ENCODE peak calls at places on chromosomes 12 and 14, in five cellular contexts. One of them, this sample, is unnamed.

GRCh38 chr12:122333142-122334087 is 67.1 kb upstream of the VPS33A start:
- DNase-seq in uterus: peak; percentile 56
- DNase-seq in adipocyte: no peak
- DNase-seq in fibroblast of villous mesenchyme: peak; percentile 60
- DNase-seq in trophoblast cell: no peak
- DNase-seq in this sample: peak; percentile 31

GRCh38 chr12:90951418-90952110 is 3.4 kb downstream of the CCER1 start:
- DNase-seq in uterus: no peak
- DNase-seq in adipocyte: no peak
- DNase-seq in trophoblast cell: no peak
- DNase-seq in fibroblast of villous mesenchyme: no peak
- DNase-seq in this sample: no peak

GRCh38 chr12:905273-906076 is 44.0 kb downstream of the RAD52 start:
- DNase-seq in trophoblast cell: no peak
- DNase-seq in uterus: no peak
- DNase-seq in adipocyte: no peak
- DNase-seq in fibroblast of villous mesenchyme: no peak
- DNase-seq in this sample: no peak

GRCh38 chr12:45268672-45269406 is 52.9 kb downstream of the ANO6 start:
- DNase-seq in trophoblast cell: peak; percentile 59
- DNase-seq in uterus: peak; percentile 76
- DNase-seq in adipocyte: peak; percentile 86
- DNase-seq in fibroblast of villous mesenchyme: peak; percentile 91
- DNase-seq in this sample: peak; percentile 94

GRCh38 chr12:16021666-16022065 is 110.5 kb downstream of the DERA start:
- DNase-seq in fibroblast of villous mesenchyme: no peak
- DNase-seq in trophoblast cell: no peak
- DNase-seq in uterus: no peak
- DNase-seq in adipocyte: no peak
- DNase-seq in this sample: no peak

GRCh38 chr12:29608581-29608980 is 111.1 kb upstream of the OVCH1 start:
- DNase-seq in adipocyte: no peak
- DNase-seq in uterus: no peak
- DNase-seq in trophoblast cell: no peak
- DNase-seq in fibroblast of villous mesenchyme: no peak
- DNase-seq in this sample: peak; percentile 19

GRCh38 chr14:66511849-66512248 is 3.9 kb downstream of the GPHN start:
- DNase-seq in adipocyte: no peak
- DNase-seq in uterus: no peak
- DNase-seq in trophoblast cell: no peak
- DNase-seq in fibroblast of villous mesenchyme: no peak
- DNase-seq in this sample: no peak

GRCh38 chr12:95177201-95177768 is 40.0 kb downstream of the FGD6 start:
- DNase-seq in trophoblast cell: no peak
- DNase-seq in fibroblast of villous mesenchyme: no peak
- DNase-seq in uterus: no peak
- DNase-seq in adipocyte: no peak
- DNase-seq in this sample: no peak

GRCh38 chr12:115070313-115070712 is 386.3 kb upstream of the TBX3 start:
- DNase-seq in uterus: no peak
- DNase-seq in fibroblast of villous mesenchyme: no peak
- DNase-seq in trophoblast cell: no peak
- DNase-seq in adipocyte: no peak
- DNase-seq in this sample: no peak

GRCh38 chr14:61780125-61780524 is 17.9 kb downstream of the SNAPC1 start:
- DNase-seq in uterus: no peak
- DNase-seq in trophoblast cell: no peak
- DNase-seq in fibroblast of villous mesenchyme: no peak
- DNase-seq in adipocyte: no peak
- DNase-seq in this sample: no peak

GRCh38 chr12:71755146-71755892 is 656 bp downstream of the RAB21 start:
- DNase-seq in fibroblast of villous mesenchyme: peak; percentile 75
- DNase-seq in adipocyte: peak; percentile 72
- DNase-seq in trophoblast cell: peak; percentile 80
- DNase-seq in uterus: peak; percentile 30
- DNase-seq in this sample: peak; percentile 64

GRCh38 chr12:128752386-128752785 is 71.4 kb downstream of the SLC15A4 start:
- DNase-seq in uterus: no peak
- DNase-seq in fibroblast of villous mesenchyme: no peak
- DNase-seq in adipocyte: no peak
- DNase-seq in trophoblast cell: no peak
- DNase-seq in this sample: no peak

GRCh38 chr12:18895946-18896345 is 158.0 kb downstream of the CAPZA3 start:
- DNase-seq in uterus: no peak
- DNase-seq in adipocyte: no peak
- DNase-seq in fibroblast of villous mesenchyme: peak; percentile 13
- DNase-seq in trophoblast cell: no peak
- DNase-seq in this sample: no peak

GRCh38 chr12:56866493-56866892 is 67.7 kb downstream of the SDR9C7 start:
- DNase-seq in fibroblast of villous mesenchyme: no peak
- DNase-seq in adipocyte: no peak
- DNase-seq in trophoblast cell: no peak
- DNase-seq in uterus: no peak
- DNase-seq in this sample: no peak

GRCh38 chr14:51337520-51337919 is 97.5 kb downstream of the TMX1 start:
- DNase-seq in adipocyte: no peak
- DNase-seq in uterus: no peak
- DNase-seq in trophoblast cell: no peak
- DNase-seq in fibroblast of villous mesenchyme: no peak
- DNase-seq in this sample: no peak

GRCh38 chr12:9868271-9868815 is 811 bp downstream of the CLEC2B start:
- DNase-seq in uterus: no peak
- DNase-seq in trophoblast cell: no peak
- DNase-seq in fibroblast of villous mesenchyme: peak; percentile 43
- DNase-seq in adipocyte: no peak
- DNase-seq in this sample: no peak

GRCh38 chr12:9388379-9388778 is 180.2 kb upstream of the PZP start:
- DNase-seq in fibroblast of villous mesenchyme: no peak
- DNase-seq in uterus: no peak
- DNase-seq in trophoblast cell: no peak
- DNase-seq in adipocyte: no peak
- DNase-seq in this sample: no peak

GRCh38 chr12:30308010-30308717 is 387.5 kb downstream of the IPO8 start:
- DNase-seq in fibroblast of villous mesenchyme: no peak
- DNase-seq in uterus: no peak
- DNase-seq in adipocyte: no peak
- DNase-seq in trophoblast cell: peak; percentile 27
- DNase-seq in this sample: no peak

GRCh38 chr14:44404021-44404420 is 103.1 kb downstream of the FSCB start:
- DNase-seq in trophoblast cell: no peak
- DNase-seq in fibroblast of villous mesenchyme: no peak
- DNase-seq in uterus: no peak
- DNase-seq in adipocyte: no peak
- DNase-seq in this sample: peak; percentile 33

GRCh38 chr14:44995196-44995595 is 33.2 kb downstream of the TOGARAM1 start:
- DNase-seq in trophoblast cell: no peak
- DNase-seq in adipocyte: no peak
- DNase-seq in uterus: no peak
- DNase-seq in fibroblast of villous mesenchyme: no peak
- DNase-seq in this sample: no peak

GRCh38 chr14:98293527-98293926 is 978.5 kb downstream of the BCL11B start:
- DNase-seq in uterus: no peak
- DNase-seq in adipocyte: no peak
- DNase-seq in trophoblast cell: no peak
- DNase-seq in fibroblast of villous mesenchyme: no peak
- DNase-seq in this sample: no peak

GRCh38 chr14:35079742-35080141 is 33.7 kb downstream of the FAM177A1 start:
- DNase-seq in uterus: no peak
- DNase-seq in adipocyte: no peak
- DNase-seq in fibroblast of villous mesenchyme: peak; percentile 11
- DNase-seq in trophoblast cell: no peak
- DNase-seq in this sample: peak; percentile 8

GRCh38 chr12:63787306-63787705 is 7.6 kb downstream of the RXYLT1 start:
- DNase-seq in uterus: no peak
- DNase-seq in trophoblast cell: peak; percentile 10
- DNase-seq in fibroblast of villous mesenchyme: no peak
- DNase-seq in adipocyte: peak; percentile 51
- DNase-seq in this sample: no peak

GRCh38 chr14:98924046-98924445 is 348.0 kb downstream of the BCL11B start:
- DNase-seq in uterus: no peak
- DNase-seq in trophoblast cell: no peak
- DNase-seq in fibroblast of villous mesenchyme: no peak
- DNase-seq in adipocyte: no peak
- DNase-seq in this sample: no peak

GRCh38 chr12:112852127-112852526 is 54.6 kb upstream of the OAS1 start:
- DNase-seq in uterus: no peak
- DNase-seq in adipocyte: no peak
- DNase-seq in trophoblast cell: no peak
- DNase-seq in fibroblast of villous mesenchyme: no peak
- DNase-seq in this sample: no peak

GRCh38 chr12:87383705-87384104 is 645.5 kb downstream of the C12orf50 start:
- DNase-seq in uterus: no peak
- DNase-seq in fibroblast of villous mesenchyme: no peak
- DNase-seq in trophoblast cell: peak; percentile 64
- DNase-seq in adipocyte: no peak
- DNase-seq in this sample: peak; percentile 17

GRCh38 chr12:76890407-76891143 is 11.8 kb upstream of the CSRP2 start:
- DNase-seq in trophoblast cell: no peak
- DNase-seq in uterus: no peak
- DNase-seq in fibroblast of villous mesenchyme: no peak
- DNase-seq in adipocyte: no peak
- DNase-seq in this sample: no peak

GRCh38 chr14:54773171-54774006 is 129.2 kb downstream of the GCH1 start:
- DNase-seq in trophoblast cell: peak; percentile 100
- DNase-seq in adipocyte: peak; percentile 98
- DNase-seq in fibroblast of villous mesenchyme: peak; percentile 100
- DNase-seq in uterus: peak; percentile 90
- DNase-seq in this sample: peak; percentile 100

DNA sequence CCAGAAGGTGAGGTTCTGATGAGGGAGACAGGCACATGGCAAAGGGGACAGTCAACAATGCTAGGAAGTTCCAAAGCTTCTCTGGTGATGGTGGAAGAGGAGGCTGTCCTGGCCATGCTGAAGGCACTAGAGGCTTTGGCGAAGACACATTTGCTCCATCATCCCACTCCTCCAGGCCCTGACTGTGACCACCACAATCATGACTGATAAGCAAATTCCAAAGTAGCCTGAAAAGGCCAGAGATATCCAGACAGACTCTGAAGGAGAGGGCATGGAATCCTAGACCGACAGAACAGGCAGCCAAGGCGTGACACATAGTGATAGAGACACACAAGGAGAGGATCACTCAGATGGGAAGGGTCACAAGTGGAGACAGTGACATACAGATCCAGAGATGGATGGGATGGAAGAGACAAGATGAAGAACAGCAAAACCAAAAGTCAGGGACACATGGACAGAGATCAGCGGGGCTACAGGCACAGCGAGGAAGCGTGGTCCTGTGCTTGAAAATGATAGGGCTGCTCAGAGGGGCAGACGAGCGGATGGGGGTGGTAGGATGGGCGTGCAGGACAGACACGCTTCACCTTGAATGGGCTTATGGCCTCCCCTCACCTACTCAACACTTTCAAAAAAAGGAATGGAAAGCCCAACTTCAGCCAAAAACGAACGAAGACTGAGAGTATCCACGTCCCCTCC is 1.3 kb downstream of the ZFHX2 start:
- DNase-seq in uterus: no peak
- DNase-seq in adipocyte: no peak
- DNase-seq in trophoblast cell: no peak
- DNase-seq in fibroblast of villous mesenchyme: no peak
- DNase-seq in this sample: no peak
- H3K4me3 ChIP-seq in uterus: peak overlapping the region; percentile 39
- H3K4me3 ChIP-seq in adipocyte: peak overlapping the region; percentile 86
- H3K4me3 ChIP-seq in trophoblast cell: peak overlapping the region; percentile 76
- H3K4me3 ChIP-seq in fibroblast of villous mesenchyme: peak overlapping the region; percentile 62
- H3K4me3 ChIP-seq in this sample: peak overlapping the region; percentile 58

DNA sequence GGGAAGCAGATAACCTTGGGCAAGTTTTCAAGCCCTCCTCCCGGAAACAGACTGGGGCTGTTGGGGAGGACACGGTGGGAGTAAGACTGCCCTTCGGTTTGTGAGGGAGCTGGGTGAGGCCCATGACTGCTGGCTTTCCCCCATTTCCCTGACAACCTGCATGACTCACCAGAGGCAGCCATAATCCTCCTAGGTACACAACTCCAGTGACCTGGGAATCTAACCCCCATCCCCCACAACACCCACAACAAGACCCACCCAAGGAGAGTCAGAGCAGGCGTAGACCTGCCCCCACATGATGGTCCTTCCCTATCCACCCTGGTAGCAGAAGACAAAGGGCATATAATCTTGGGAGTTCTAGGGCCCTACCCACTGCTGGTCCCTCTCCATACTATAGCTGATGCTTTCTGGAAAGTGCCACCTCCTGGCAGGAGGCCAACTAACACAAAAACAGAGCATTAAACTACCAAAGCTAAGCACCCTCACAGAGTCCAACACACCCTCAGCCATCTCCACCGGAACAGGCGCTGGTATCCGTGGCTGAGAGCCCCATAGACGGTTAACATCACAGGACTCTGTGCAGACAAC is 14.8 kb downstream of the DDX24 start:
- DNase-seq in fibroblast of villous mesenchyme: no peak
- DNase-seq in adipocyte: no peak
- DNase-seq in trophoblast cell: no peak
- DNase-seq in uterus: no peak
- DNase-seq in this sample: no peak
- H3K4me3 ChIP-seq in fibroblast of villous mesenchyme: no peak overlapping the region
- H3K4me3 ChIP-seq in adipocyte: no peak overlapping the region
- H3K4me3 ChIP-seq in trophoblast cell: no peak overlapping the region
- H3K4me3 ChIP-seq in uterus: no peak overlapping the region
- H3K4me3 ChIP-seq in this sample: no peak overlapping the region

GRCh38 chr12:120247621-120248030 is 17.9 kb downstream of the PXN start:
- DNase-seq in uterus: no peak
- DNase-seq in fibroblast of villous mesenchyme: peak; percentile 89
- DNase-seq in adipocyte: peak; percentile 67
- DNase-seq in trophoblast cell: peak; percentile 90
- DNase-seq in this sample: peak; percentile 51
- H3K4me3 ChIP-seq in uterus: no peak overlapping the region
- H3K4me3 ChIP-seq in fibroblast of villous mesenchyme: no peak overlapping the region
- H3K4me3 ChIP-seq in adipocyte: peak overlapping the region; percentile 53
- H3K4me3 ChIP-seq in trophoblast cell: no peak overlapping the region
- H3K4me3 ChIP-seq in this sample: no peak overlapping the region

DNA sequence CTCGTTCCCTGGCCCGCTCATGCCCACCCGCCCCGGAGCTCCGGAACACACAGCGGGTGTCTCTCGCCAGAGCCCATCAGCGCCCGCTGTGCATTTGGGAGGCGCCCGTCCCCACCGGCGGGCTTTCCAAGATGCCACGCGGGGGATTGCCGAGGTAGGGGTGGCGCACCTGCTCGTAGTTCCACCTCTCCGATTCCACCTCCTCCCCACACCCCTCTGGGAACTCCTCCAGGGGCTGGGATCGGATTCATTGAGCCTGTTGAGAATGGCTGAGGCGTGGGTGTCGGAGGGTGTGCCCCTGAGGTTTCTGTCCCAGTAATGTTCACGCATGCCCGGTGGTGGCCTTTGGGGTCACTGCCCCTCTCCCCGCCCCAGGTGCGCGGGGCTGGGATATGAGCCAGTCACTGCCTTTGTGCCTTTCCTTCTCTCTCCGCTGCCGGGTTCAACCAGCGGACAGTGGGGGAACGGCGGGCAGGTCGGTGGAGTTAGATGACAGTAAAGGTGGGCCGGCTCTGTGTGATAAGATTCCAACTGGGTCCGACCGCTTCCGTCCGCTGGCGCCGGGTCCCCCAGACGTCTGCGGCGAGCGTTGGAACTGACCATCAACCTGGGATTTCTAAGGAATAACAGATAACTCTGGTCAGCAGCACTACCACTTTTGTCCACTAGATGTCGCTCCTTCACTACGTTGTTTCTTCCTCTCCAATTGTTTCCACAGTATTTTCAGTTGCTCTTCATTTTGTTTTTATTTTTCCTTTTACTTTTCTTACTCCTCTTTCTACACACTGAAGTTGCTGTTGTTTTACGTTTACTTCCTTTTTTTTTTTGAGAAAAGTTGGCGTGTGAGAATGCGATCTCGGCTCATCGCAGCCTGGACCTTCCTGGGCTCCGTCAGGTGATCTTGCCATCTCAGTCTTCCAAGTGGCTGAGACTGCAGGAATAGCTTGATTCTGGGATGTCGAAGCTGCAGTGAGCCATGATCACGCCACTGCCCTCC is 178.1 kb upstream of the ALG10B start:
- DNase-seq in trophoblast cell: peak; percentile 94
- DNase-seq in adipocyte: peak; percentile 87
- DNase-seq in uterus: peak; percentile 59
- DNase-seq in fibroblast of villous mesenchyme: peak; percentile 56
- DNase-seq in this sample: peak; percentile 81
- H3K4me3 ChIP-seq in trophoblast cell: no peak overlapping the region
- H3K4me3 ChIP-seq in adipocyte: peak overlapping the region; percentile 78
- H3K4me3 ChIP-seq in uterus: peak overlapping the region; percentile 29
- H3K4me3 ChIP-seq in fibroblast of villous mesenchyme: peak overlapping the region; percentile 35
- H3K4me3 ChIP-seq in this sample: peak overlapping the region; percentile 52

This sample was measured in fibroblast of pulmonary artery.